ENCODE peak calls at places on chromosomes 12 and 14, in four cellular contexts. B is naive B cell, J is HuH-7.5, M is dermis blood vessel endothelial cell. K is an unnamed sample.

GRCh38 chr14:80213602-80214001 is 2.3 kb upstream of the DIO2 start:
- DNase-seq in M (peak; percentile 68), B (no peak), J (peak; percentile 14), K (no peak)

GRCh38 chr12:15868186-15868585 is 14.0 kb upstream of the STRAP start:
- DNase-seq in B (no peak), J (no peak), M (no peak), K (no peak)

GRCh38 chr14:86654558-86655184 is 1124.7 kb downstream of the FLRT2 start:
- DNase-seq in B (peak; percentile 18), M (peak; percentile 23), J (peak; percentile 5), K (no peak)

GRCh38 chr12:50257226-50258166 is 25.8 kb downstream of the LIMA1 start:
- DNase-seq in J (no peak), B (peak; percentile 3), M (peak; percentile 60), K (no peak)

GRCh38 chr12:84723988-84724387 is 188.6 kb downstream of the SLC6A15 start:
- DNase-seq in M (no peak), B (no peak), J (no peak), K (no peak)

GRCh38 chr14:71556730-71557129 is 375.5 kb upstream of the RGS6 start:
- DNase-seq in M (no peak), B (no peak), J (no peak), K (no peak)

GRCh38 chr12:92989715-92990484 is 60.8 kb upstream of the EEA1 start:
- DNase-seq in M (no peak), J (no peak), B (no peak), K (no peak)

GRCh38 chr14:103169954-103170353 is 46.7 kb downstream of the TNFAIP2 start:
- DNase-seq in B (no peak), J (no peak), M (no peak), K (peak; percentile 65)

GRCh38 chr12:120466560-120467315 is 2.8 kb downstream of the SRSF9 start:
- DNase-seq in B (peak; percentile 25), M (peak; percentile 64), J (no peak), K (no peak)

GRCh38 chr12:101051901-101052550 is 158.0 kb downstream of the SLC5A8 start:
- DNase-seq in M (peak; percentile 17), B (no peak), J (peak; percentile 52), K (no peak)